ENCODE peak calls at places on chromosomes 3 and 15, in six cellular contexts. D is frontal cortex; G is neural progenitor cell; O is activated CD4-positive, alpha-beta memory T cell treated with anti-CD3 and anti-CD28 coated beads for 36 hours; C is heart right ventricle; A is PC-3. N is an unnamed sample.

GRCh38 chr3:116034797-116035196 is 410.5 kb downstream of the LSAMP start:
- DNase-seq in G (no peak), C (no peak), D (no peak), O (no peak), A (no peak), N (no peak)

GRCh38 chr3:25495726-25496125 is 67.7 kb downstream of the RARB start:
- DNase-seq in O (no peak), D (no peak), G (no peak), C (no peak), A (no peak), N (no peak)

GRCh38 chr15:74631935-74632560 is 16.4 kb downstream of the CLK3 start:
- DNase-seq in A (peak), O (peak), D (peak), C (peak), G (peak), N (peak)

GRCh38 chr3:194095464-194095863 is 40.5 kb upstream of the HES1 start:
- DNase-seq in O (no peak), G (no peak), A (peak), C (peak), D (no peak), N (no peak)

GRCh38 chr3:129740120-129740519 is 133.6 kb upstream of the PLXND1 start:
- DNase-seq in G (no peak), D (no peak), C (no peak), A (no peak), O (no peak), N (no peak)

GRCh38 chr15:79357566-79357965 is 46.7 kb downstream of the TMED3 start:
- DNase-seq in C (no peak), D (no peak), A (no peak), G (no peak), O (no peak), N (no peak)

GRCh38 chr3:3200632-3201212 is 21.2 kb upstream of the CRBN start:
- DNase-seq in C (no peak), A (peak), D (peak), G (peak), O (peak), N (peak)

GRCh38 chr3:180980612-180981011 is 8.9 kb downstream of the DNAJC19 start:
- DNase-seq in G (no peak), D (no peak), O (no peak), C (no peak), A (no peak), N (no peak)

GRCh38 chr3:44993471-44994205 is 17.6 kb downstream of the EXOSC7 start:
- DNase-seq in O (no peak), G (no peak), A (peak), C (no peak), D (no peak), N (no peak)

GRCh38 chr3:97916576-97916975 is 55.7 kb downstream of the RIOX2 start:
- DNase-seq in A (no peak), O (no peak), D (no peak), G (no peak), C (no peak), N (no peak)

GRCh38 chr3:120148187-120148954 is 54.1 kb upstream of the GSK3B start:
- DNase-seq in D (no peak), A (no peak), O (no peak), G (no peak), C (no peak), N (no peak)

GRCh38 chr3:102206506-102207145 is 228.2 kb upstream of the ZPLD1 start:
- DNase-seq in C (peak), G (no peak), D (no peak), A (peak), O (no peak), N (no peak)

N was measured in T47D.